ENCODE peak calls at places on chromosomes 5 and 9, in seven cellular contexts. K is uterus, A is HepG2, X is IMR-90, D is psoas muscle, S is Peyer's patch, M is Panc1. F is an unnamed sample.
A peak's percentile ranks its signal among the peaks of the same experiment; 100 is the strongest.

GRCh38 chr5:90915393-90915792 is 356.8 kb downstream of the ADGRV1 start:
- DNase-seq in K (no peak), A (peak; percentile 75), X (no peak), D (no peak), S (no peak), M (no peak), F (no peak)

GRCh38 chr5:5306696-5307095 is 115.8 kb upstream of the ICE1 start:
- DNase-seq in K (no peak), A (no peak), X (peak; percentile 4), D (no peak), S (no peak), M (no peak), F (no peak)

GRCh38 chr5:154972476-154973080 is 31.7 kb downstream of the MRPL22 start:
- DNase-seq in K (no peak), A (peak; percentile 35), X (peak; percentile 53), D (no peak), S (no peak), M (peak; percentile 15), F (no peak)

GRCh38 chr5:11878846-11879245 is 25.4 kb downstream of the CTNND2 start:
- DNase-seq in K (no peak), A (no peak), X (no peak), D (no peak), S (no peak), M (no peak), F (no peak)

GRCh38 chr5:9090381-9091026 is 455.4 kb downstream of the SEMA5A start:
- DNase-seq in K (no peak), A (no peak), X (no peak), D (no peak), S (no peak), M (no peak), F (no peak)

GRCh38 chr5:179607449-179607931 is 16.0 kb downstream of the HNRNPH1 start:
- DNase-seq in K (no peak), A (no peak), X (no peak), D (peak; percentile 85), S (no peak), M (no peak), F (no peak)

GRCh38 chr5:56649569-56649968 is 165.8 kb upstream of the MAP3K1 start:
- DNase-seq in K (no peak), A (no peak), X (peak; percentile 33), D (peak; percentile 55), S (no peak), M (no peak), F (no peak)

GRCh38 chr5:156322666-156323065 is 4.3 kb upstream of the SGCD start:
- DNase-seq in K (no peak), A (no peak), X (no peak), D (no peak), S (no peak), M (no peak), F (no peak)

GRCh38 chr5:68077349-68077894 is 138.1 kb upstream of the PIK3R1 start:
- DNase-seq in K (no peak), A (no peak), X (no peak), D (no peak), S (no peak), M (no peak), F (no peak)

GRCh38 chr5:10018211-10018610 is 231.5 kb downstream of the ATPSCKMT start:
- DNase-seq in K (no peak), A (no peak), X (peak; percentile 33), D (no peak), S (no peak), M (no peak), F (no peak)

GRCh38 chr9:70478963-70479641 is 64.6 kb upstream of the KLF9 start:
- DNase-seq in K (peak; percentile 74), A (no peak), X (peak; percentile 68), D (peak; percentile 77), S (peak; percentile 53), M (no peak), F (peak; percentile 72)

GRCh38 chr5:83184534-83184933 is 107.2 kb downstream of the XRCC4 start:
- DNase-seq in K (no peak), A (no peak), X (no peak), D (no peak), S (no peak), M (no peak), F (no peak)

GRCh38 chr9:98515506-98516204 is 193.1 kb downstream of the GABBR2 start:
- DNase-seq in K (no peak), A (no peak), X (no peak), D (no peak), S (no peak), M (no peak), F (no peak)

GRCh38 chr9:92328225-92328624 is 2.5 kb downstream of the CENPP start:
- DNase-seq in K (no peak), A (peak; percentile 28), X (peak; percentile 78), D (no peak), S (no peak), M (no peak), F (no peak)

GRCh38 chr5:170407062-170407461 is 17.9 kb upstream of the KCNMB1 start:
- DNase-seq in K (no peak), A (no peak), X (no peak), D (no peak), S (no peak), M (no peak), F (no peak)

GRCh38 chr5:146947181-146947941 is 68.8 kb upstream of the PPP2R2B start:
- DNase-seq in K (no peak), A (no peak), X (peak; percentile 4), D (no peak), S (no peak), M (no peak), F (no peak)

GRCh38 chr9:128892223-128892892 is 10.4 kb downstream of the LRRC8A start:
- DNase-seq in K (peak; percentile 96), A (no peak), X (peak; percentile 81), D (peak; percentile 92), S (peak; percentile 90), M (no peak), F (peak; percentile 94)

GRCh38 chr5:69503144-69503488 is 10.5 kb downstream of the OCLN start:
- DNase-seq in K (no peak), A (no peak), X (no peak), D (no peak), S (no peak), M (no peak), F (no peak)

GRCh38 chr9:91383577-91383976 is 21.9 kb upstream of the AUH start:
- DNase-seq in K (no peak), A (no peak), X (no peak), D (no peak), S (no peak), M (no peak), F (no peak)

GRCh38 chr5:98455660-98456059 is 317.8 kb upstream of the RGMB start:
- DNase-seq in K (no peak), A (no peak), X (peak; percentile 77), D (no peak), S (no peak), M (no peak), F (no peak)

GRCh38 chr5:10600629-10601245 is 36.9 kb downstream of the ANKRD33B start:
- DNase-seq in K (no peak), A (no peak), X (no peak), D (no peak), S (no peak), M (no peak), F (no peak)

GRCh38 chr5:60102961-60103683 is 209.6 kb upstream of the PDE4D start:
- DNase-seq in K (no peak), A (no peak), X (no peak), D (no peak), S (no peak), M (no peak), F (no peak)

GRCh38 chr5:40271476-40271875 is 408.2 kb upstream of the PTGER4 start:
- DNase-seq in K (no peak), A (no peak), X (no peak), D (no peak), S (no peak), M (no peak), F (no peak)

GRCh38 chr5:32785639-32786216 is 74.6 kb downstream of the NPR3 start:
- DNase-seq in K (no peak), A (no peak), X (no peak), D (no peak), S (no peak), M (no peak), F (no peak)

GRCh38 chr5:6820851-6821479 is 107.7 kb downstream of the TENT4A start:
- DNase-seq in K (no peak), A (peak; percentile 47), X (no peak), D (no peak), S (no peak), M (peak; percentile 24), F (no peak)

GRCh38 chr5:1799602-1800469 is at the start of gene MRPL36:
- DNase-seq in K (peak; percentile 91), A (peak; percentile 84), X (peak; percentile 85), D (peak; percentile 97), S (peak; percentile 97), M (peak; percentile 69), F (peak; percentile 92)
- TF ChIP-seq CTCF in K (peak; percentile 10), A (no peak), X (no peak), D (no peak), S (peak; percentile 6), M (no peak), F (peak; percentile 15)

GRCh38 chr9:131522257-131523085 is 8.6 kb downstream of the UCK1 start:
- DNase-seq in K (no peak), A (no peak), X (no peak), D (no peak), S (no peak), M (no peak), F (no peak)

GRCh38 chr9:131524578-131525315 is 6.3 kb downstream of the UCK1 start:
- DNase-seq in K (no peak), A (no peak), X (peak; percentile 18), D (no peak), S (no peak), M (no peak), F (no peak)

GRCh38 chr9:131523086-131523388 is 8.0 kb downstream of the UCK1 start:
- DNase-seq in K (no peak), A (no peak), X (no peak), D (no peak), S (no peak), M (no peak), F (no peak)

GRCh38 chr9:131521822-131522221 is 9.2 kb downstream of the UCK1 start:
- DNase-seq in K (no peak), A (no peak), X (no peak), D (no peak), S (no peak), M (no peak), F (no peak)

GRCh38 chr9:131523451-131524435 is 7.3 kb downstream of the UCK1 start:
- DNase-seq in K (no peak), A (no peak), X (no peak), D (no peak), S (no peak), M (no peak), F (no peak)
- H3K36me3 ChIP-seq in K (no peaks in the 10 kb centered on the region), A (peaks cover 48% of the 10 kb centered on the region), X (peaks cover 75% of the 10 kb centered on the region), D (peaks cover 99% of the 10 kb centered on the region), S (no peaks in the 10 kb centered on the region), M (no peaks in the 10 kb centered on the region), F (peaks cover 95% of the 10 kb centered on the region)

DNA sequence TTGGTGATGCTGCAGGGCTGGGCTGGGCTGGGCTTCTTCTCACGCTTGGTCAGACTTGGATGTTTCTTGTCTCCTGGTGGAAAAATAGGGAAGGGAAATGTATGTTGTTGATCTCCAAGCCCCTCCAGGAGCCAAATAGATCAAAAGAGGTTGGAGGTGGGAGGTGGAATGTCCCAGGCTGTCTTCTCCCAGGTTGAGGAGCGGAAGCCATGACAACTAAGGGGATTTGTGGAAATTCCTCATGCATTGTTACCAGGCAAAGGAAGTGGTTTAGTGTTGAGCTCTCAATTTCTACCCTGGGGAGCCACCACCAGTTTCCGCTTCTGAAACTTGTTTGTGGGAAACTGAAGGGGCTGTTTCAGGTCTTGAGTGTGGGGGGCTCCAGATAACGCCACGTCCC is 79.0 kb downstream of the SPRY4 start:
- DNase-seq in K (no peak), A (no peak), X (no peak), D (no peak), S (no peak), M (no peak), F (no peak)
- H3K27ac ChIP-seq in K (peak overlapping the region; percentile 17), A (no peak overlapping the region), X (no peak overlapping the region), D (no peak overlapping the region), S (no peak overlapping the region), M (no peak overlapping the region), F (no peak overlapping the region)

GRCh38 chr5:160266752-160267345 is 37.5 kb downstream of the FABP6 start:
- DNase-seq in K (no peak), A (peak; percentile 50), X (no peak), D (no peak), S (no peak), M (no peak), F (no peak)
- TF ChIP-seq CTCF in K (no peak), A (no peak), X (no peak), D (no peak), S (peak; percentile 9), M (no peak), F (no peak)